ENCODE peak calls at places on chromosomes 2 and 18, in six cellular contexts. One of them, this sample, is unnamed.
A peak's percentile ranks its signal among the peaks of the same experiment; 100 is the strongest.

GRCh38 chr2:233422050-233422639 is 67.9 kb downstream of the DGKD start:
- DNase-seq in mucosa of descending colon: peak; percentile 84
- DNase-seq in NCI-H2081: no peak
- DNase-seq in NCI-H524 treated with DMSO at 0.1 percent for 48 hours: no peak
- DNase-seq in ovary: no peak
- DNase-seq in AG04449: no peak
- DNase-seq in this sample: no peak

GRCh38 chr18:76923485-76924085 is 101.2 kb downstream of the ZNF236 start:
- DNase-seq in NCI-H524 treated with DMSO at 0.1 percent for 48 hours: no peak
- DNase-seq in mucosa of descending colon: no peak
- DNase-seq in AG04449: no peak
- DNase-seq in ovary: no peak
- DNase-seq in NCI-H2081: no peak
- DNase-seq in this sample: no peak

GRCh38 chr2:54725343-54726099 is 2.1 kb downstream of the EML6 start:
- DNase-seq in NCI-H2081: peak; percentile 43
- DNase-seq in AG04449: no peak
- DNase-seq in ovary: no peak
- DNase-seq in mucosa of descending colon: no peak
- DNase-seq in NCI-H524 treated with DMSO at 0.1 percent for 48 hours: no peak
- DNase-seq in this sample: no peak

GRCh38 chr18:40412410-40412809 is 1542.6 kb upstream of the PIK3C3 start:
- DNase-seq in AG04449: no peak
- DNase-seq in ovary: no peak
- DNase-seq in NCI-H524 treated with DMSO at 0.1 percent for 48 hours: no peak
- DNase-seq in mucosa of descending colon: no peak
- DNase-seq in NCI-H2081: no peak
- DNase-seq in this sample: no peak

GRCh38 chr2:138059487-138059886 is 95.2 kb downstream of the HNMT start:
- DNase-seq in mucosa of descending colon: no peak
- DNase-seq in ovary: no peak
- DNase-seq in NCI-H2081: no peak
- DNase-seq in NCI-H524 treated with DMSO at 0.1 percent for 48 hours: no peak
- DNase-seq in AG04449: no peak
- DNase-seq in this sample: no peak

GRCh38 chr2:41907716-41908328 is 140.0 kb upstream of the PKDCC start:
- DNase-seq in AG04449: no peak
- DNase-seq in ovary: no peak
- DNase-seq in NCI-H524 treated with DMSO at 0.1 percent for 48 hours: no peak
- DNase-seq in NCI-H2081: no peak
- DNase-seq in mucosa of descending colon: no peak
- DNase-seq in this sample: no peak

GRCh38 chr2:10764896-10765295 is 43.5 kb downstream of the ATP6V1C2 start:
- DNase-seq in NCI-H2081: no peak
- DNase-seq in AG04449: no peak
- DNase-seq in mucosa of descending colon: no peak
- DNase-seq in NCI-H524 treated with DMSO at 0.1 percent for 48 hours: no peak
- DNase-seq in ovary: peak; percentile 10
- DNase-seq in this sample: no peak

GRCh38 chr2:223947711-223948205 is 2.6 kb upstream of the WDFY1 start:
- DNase-seq in AG04449: no peak
- DNase-seq in mucosa of descending colon: no peak
- DNase-seq in NCI-H524 treated with DMSO at 0.1 percent for 48 hours: peak; percentile 23
- DNase-seq in NCI-H2081: no peak
- DNase-seq in ovary: no peak
- DNase-seq in this sample: no peak

GRCh38 chr18:26482567-26482966 is 65.8 kb downstream of the KCTD1 start:
- DNase-seq in AG04449: no peak
- DNase-seq in NCI-H2081: no peak
- DNase-seq in mucosa of descending colon: no peak
- DNase-seq in ovary: no peak
- DNase-seq in NCI-H524 treated with DMSO at 0.1 percent for 48 hours: no peak
- DNase-seq in this sample: no peak

GRCh38 chr18:24633121-24633520 is 172.7 kb downstream of the HRH4 start:
- DNase-seq in ovary: no peak
- DNase-seq in NCI-H524 treated with DMSO at 0.1 percent for 48 hours: no peak
- DNase-seq in AG04449: no peak
- DNase-seq in mucosa of descending colon: no peak
- DNase-seq in NCI-H2081: no peak
- DNase-seq in this sample: no peak

GRCh38 chr18:78242307-78242643 is 737.3 kb upstream of the SALL3 start:
- DNase-seq in NCI-H524 treated with DMSO at 0.1 percent for 48 hours: no peak
- DNase-seq in NCI-H2081: no peak
- DNase-seq in AG04449: no peak
- DNase-seq in ovary: no peak
- DNase-seq in mucosa of descending colon: no peak
- DNase-seq in this sample: no peak

This sample was measured in smooth muscle cell of the brain vasculature.